ENCODE peak calls at places on chromosome 11, in four cellular contexts. E is adipocyte, V is astrocyte of the spinal cord, M is heart right ventricle. W is an unnamed sample.
A peak's percentile ranks its signal among the peaks of the same experiment; 100 is the strongest.

GRCh38 chr11:5004429-5005274 is 10.0 kb downstream of the OR51L1 start:
- DNase-seq in E (peak; percentile 76), V (peak; percentile 64), M (peak; percentile 21), W (peak; percentile 55)

GRCh38 chr11:27395556-27396258 is 32.7 kb upstream of the CCDC34 start:
- DNase-seq in E (peak; percentile 36), V (peak; percentile 60), M (no peak), W (no peak)

GRCh38 chr11:33936745-33937612 is 45.1 kb upstream of the LMO2 start:
- DNase-seq in E (peak; percentile 52), V (peak; percentile 51), M (peak; percentile 53), W (no peak)

GRCh38 chr11:3984896-3985295 is 109.7 kb upstream of the RRM1 start:
- DNase-seq in E (no peak), V (peak; percentile 16), M (no peak), W (no peak)

GRCh38 chr11:69463181-69463891 is 18.1 kb upstream of the LINC01488 start:
- DNase-seq in E (peak; percentile 73), V (peak; percentile 76), M (peak; percentile 57), W (no peak)

GRCh38 chr11:1831338-1832180 is 3.2 kb upstream of the SYT8 start:
- DNase-seq in E (no peak), V (no peak), M (no peak), W (no peak)

GRCh38 chr11:31956310-31956709 is 134.6 kb upstream of the RCN1 start:
- DNase-seq in E (no peak), V (peak; percentile 8), M (no peak), W (no peak)

GRCh38 chr11:79400717-79401330 is 40.0 kb downstream of the TENM4 start:
- DNase-seq in E (peak; percentile 14), V (peak; percentile 38), M (peak; percentile 39), W (peak; percentile 48)

GRCh38 chr11:95092549-95093324 is 3.1 kb downstream of the ENDOD1 start:
- DNase-seq in E (peak; percentile 63), V (peak; percentile 67), M (no peak), W (no peak)

GRCh38 chr11:128579790-128580504 is 7.4 kb downstream of the ETS1 start:
- DNase-seq in E (no peak), V (no peak), M (no peak), W (no peak)

GRCh38 chr11:130465259-130465658 is 16.8 kb downstream of the ADAMTS15 start:
- DNase-seq in E (no peak), V (peak; percentile 74), M (no peak), W (no peak)

GRCh38 chr11:66891849-66892660 is 35.2 kb downstream of the LRFN4 start:
- DNase-seq in E (peak; percentile 91), V (peak; percentile 94), M (no peak), W (peak; percentile 60)

GRCh38 chr11:36012410-36012809 is 68.5 kb downstream of the LDLRAD3 start:
- DNase-seq in E (peak; percentile 18), V (peak; percentile 17), M (no peak), W (no peak)

GRCh38 chr11:104148074-104148473 is 15.9 kb downstream of the PDGFD start:
- DNase-seq in E (peak; percentile 83), V (peak; percentile 47), M (no peak), W (no peak)

GRCh38 chr11:46298699-46299424 is 21.4 kb downstream of the CREB3L1 start:
- DNase-seq in E (peak; percentile 91), V (peak; percentile 85), M (no peak), W (no peak)

GRCh38 chr11:1150769-1151365 is 6.9 kb upstream of the MUC5AC start:
- DNase-seq in E (peak; percentile 36), V (peak; percentile 48), M (peak; percentile 7), W (no peak)

GRCh38 chr11:2698386-2699184 is 1.2 kb downstream of the KCNQ1OT1 start:
- DNase-seq in E (peak; percentile 28), V (no peak), M (no peak), W (peak; percentile 13)

GRCh38 chr11:17430616-17431015 is 42.2 kb upstream of the KCNJ11 start:
- DNase-seq in E (no peak), V (no peak), M (no peak), W (no peak)

DNA sequence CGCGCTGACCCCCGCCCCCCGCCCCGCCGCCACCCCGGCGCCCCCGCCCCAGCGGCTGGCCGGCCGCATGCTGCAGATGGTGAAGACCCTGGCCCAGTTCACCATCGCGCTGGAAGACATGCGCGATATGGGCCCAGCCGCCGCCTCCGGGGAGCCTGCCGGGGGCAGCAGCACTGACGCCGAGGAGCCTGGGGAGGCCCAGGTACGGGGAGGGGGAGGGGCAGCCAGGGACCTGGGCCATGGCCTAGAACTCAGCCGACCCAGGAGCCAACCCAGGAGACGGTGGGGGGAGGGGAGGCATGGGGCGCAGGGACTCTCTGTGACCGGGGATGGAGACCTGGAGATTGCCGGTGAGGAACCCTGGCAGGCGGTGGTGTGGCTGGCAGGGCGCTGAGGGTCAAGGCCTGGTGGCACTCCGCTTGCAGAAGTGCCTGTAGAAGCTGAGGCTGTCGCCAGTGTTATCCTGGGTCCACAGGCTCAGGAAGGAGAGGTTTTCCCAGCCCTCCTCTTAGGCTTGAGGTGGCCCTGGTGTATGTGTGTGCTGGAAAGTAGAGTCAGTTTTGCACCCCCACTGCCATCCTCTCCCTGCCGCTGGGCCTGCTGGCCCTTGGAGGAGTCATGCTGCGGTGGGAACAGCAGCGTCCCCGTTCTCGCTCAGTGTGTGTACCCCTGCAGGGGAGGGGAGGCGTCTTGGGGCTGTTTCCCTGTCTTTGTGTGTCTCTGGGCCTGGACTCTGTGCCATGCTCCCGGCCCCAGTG is 32.9 kb upstream of the RELT start:
- DNase-seq in E (no peak), V (no peak), M (no peak), W (no peak)
- H3K4me3 ChIP-seq in E (no peak overlapping the region), V (no peak overlapping the region), M (peak overlapping the region; percentile 17), W (peak overlapping the region; percentile 39)

DNA sequence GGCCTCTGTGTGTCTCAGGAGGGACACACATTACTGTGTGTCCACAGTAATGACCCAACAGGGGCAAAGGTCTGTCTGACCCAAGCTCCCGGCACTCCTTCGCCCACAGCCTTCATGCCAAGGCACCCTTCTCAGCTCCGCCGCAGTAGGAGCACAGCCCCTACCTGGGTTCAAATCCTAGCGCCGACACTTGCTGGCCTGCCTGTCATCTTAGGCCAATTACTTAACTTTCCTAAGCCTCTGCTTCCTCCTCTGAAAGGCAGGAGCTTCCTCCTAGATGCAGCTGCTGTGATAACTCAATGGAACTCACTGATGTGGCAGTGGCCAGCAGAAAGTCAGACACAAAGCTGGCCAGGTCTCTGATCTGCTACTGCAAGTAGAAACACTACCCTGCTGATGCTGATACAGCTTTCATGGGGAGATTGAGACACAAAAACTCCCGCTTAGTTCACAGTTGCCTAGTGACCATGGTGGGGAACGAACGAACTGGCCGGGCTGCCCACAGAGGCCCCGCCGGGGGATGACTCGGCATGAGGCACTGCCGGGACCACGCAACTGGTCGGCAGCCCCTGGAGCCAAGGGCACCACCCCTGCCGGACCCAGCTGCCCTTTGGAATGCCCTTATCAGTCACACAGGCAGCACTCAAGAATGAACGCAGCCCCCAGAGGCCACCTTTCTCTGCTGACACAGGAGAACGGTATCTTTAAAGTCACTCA is 8.1 kb downstream of the EHD1 start:
- DNase-seq in E (peak; percentile 79), V (peak; percentile 71), M (peak; percentile 69), W (no peak)
- H3K4me3 ChIP-seq in E (peak overlapping the region; percentile 42), V (no peak overlapping the region), M (peak overlapping the region; percentile 15), W (peak overlapping the region; percentile 8)

GRCh38 chr11:117908959-117909610 is 20.1 kb downstream of the TMPRSS13 start:
- DNase-seq in E (no peak), V (no peak), M (no peak), W (no peak)

GRCh38 chr11:117905524-117905923 is 23.7 kb downstream of the TMPRSS13 start:
- DNase-seq in E (no peak), V (no peak), M (no peak), W (no peak)

GRCh38 chr11:117906710-117907109 is 22.5 kb downstream of the TMPRSS13 start:
- DNase-seq in E (no peak), V (no peak), M (no peak), W (no peak)

GRCh38 chr11:117908261-117908895 is 20.8 kb downstream of the TMPRSS13 start:
- DNase-seq in E (no peak), V (no peak), M (no peak), W (no peak)

GRCh38 chr11:117907276-117908110 is 21.7 kb downstream of the TMPRSS13 start:
- DNase-seq in E (peak; percentile 71), V (peak; percentile 90), M (peak; percentile 85), W (peak; percentile 87)
- H3K4me3 ChIP-seq in E (no peak overlapping the region), V (no peak overlapping the region), M (no peak overlapping the region), W (no peak overlapping the region)

DNA sequence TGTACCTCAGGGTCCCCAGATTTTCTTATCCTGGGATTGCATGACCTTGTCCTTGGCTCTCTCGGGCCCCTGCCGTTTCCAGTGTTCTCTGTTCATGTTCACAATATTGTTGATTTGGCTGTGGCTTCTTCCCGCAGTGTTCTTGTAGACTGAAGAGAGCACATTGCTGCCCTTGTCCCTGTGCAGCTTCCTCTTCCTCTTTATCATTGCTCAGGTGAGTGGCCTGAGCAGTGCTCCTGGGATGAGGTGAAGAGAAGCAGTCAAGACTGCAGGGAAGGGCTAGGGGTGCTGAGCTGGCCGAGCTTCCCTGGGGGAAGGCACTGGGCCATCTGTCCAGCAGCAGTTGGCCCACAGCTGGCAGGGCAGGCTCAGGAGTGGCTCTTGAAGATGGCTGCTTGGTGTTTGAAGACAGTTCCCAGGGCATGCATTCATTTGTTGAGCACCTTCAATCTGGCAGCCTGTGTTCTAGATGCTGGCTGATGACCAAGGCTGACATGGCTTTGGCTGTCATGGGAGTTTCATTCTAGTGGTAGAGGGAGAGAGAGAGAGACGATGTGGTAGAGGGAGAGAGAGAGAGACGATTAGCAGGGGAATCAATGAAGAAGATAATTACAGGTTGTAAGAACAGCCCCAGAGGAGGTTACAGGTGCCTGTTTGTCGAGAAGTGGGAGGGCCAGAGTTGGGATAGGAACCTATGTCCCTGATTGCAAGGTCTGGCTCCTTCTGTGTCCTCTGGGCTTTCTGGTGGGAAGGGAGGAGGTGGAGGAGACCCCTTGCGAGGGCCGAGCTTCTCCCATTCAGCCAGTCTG is 17.4 kb downstream of the BMAL1 start:
- DNase-seq in E (no peak), V (no peak), M (no peak), W (no peak)
- H3K4me3 ChIP-seq in E (no peak overlapping the region), V (no peak overlapping the region), M (no peak overlapping the region), W (no peak overlapping the region)

GRCh38 chr11:20208622-20209090 is 48.4 kb upstream of the DBX1 start:
- DNase-seq in E (no peak), V (no peak), M (no peak), W (no peak)
- H3K4me3 ChIP-seq in E (peak overlapping the region; percentile 47), V (no peak overlapping the region), M (no peak overlapping the region), W (no peak overlapping the region)

W was measured in dorsolateral prefrontal cortex.